ENCODE peak calls at places on chromosomes 7 and 10, in ten cellular contexts. H, P, W, M, D, K, L, U, N and C are unnamed samples.

GRCh38 chr7:155232911-155233702 is 64.6 kb upstream of the INSIG1 start:
- DNase-seq in H (no peak), P (no peak), W (no peak), M (no peak), D (no peak), K (no peak), L (no peak), U (no peak), N (no peak), C (no peak)

GRCh38 chr7:44985033-44985695 is 6.3 kb upstream of the MYO1G start:
- DNase-seq in H (no peak), P (no peak), W (no peak), M (no peak), D (no peak), K (no peak), L (no peak), U (no peak), N (no peak), C (no peak)

GRCh38 chr7:69429817-69430501 is 168.3 kb upstream of the AUTS2 start:
- DNase-seq in H (no peak), P (peak), W (no peak), M (peak), D (no peak), K (peak), L (no peak), U (no peak), N (no peak), C (peak)

GRCh38 chr7:22361795-22362194 is 4.8 kb upstream of the RAPGEF5 start:
- DNase-seq in H (no peak), P (no peak), W (no peak), M (no peak), D (no peak), K (no peak), L (no peak), U (no peak), N (no peak), C (no peak)

GRCh38 chr7:73899731-73900142 is 38.8 kb downstream of the TMEM270 start:
- DNase-seq in H (peak), P (no peak), W (no peak), M (no peak), D (no peak), K (peak), L (no peak), U (no peak), N (no peak), C (peak)

GRCh38 chr10:121134711-121135110 is 283.5 kb downstream of the WDR11 start:
- DNase-seq in H (no peak), P (no peak), W (no peak), M (no peak), D (no peak), K (no peak), L (no peak), U (no peak), N (no peak), C (no peak)

GRCh38 chr7:95772771-95773581 is 622 bp downstream of the DYNC1I1 start:
- DNase-seq in H (peak), P (peak), W (no peak), M (peak), D (no peak), K (peak), L (no peak), U (no peak), N (no peak), C (peak)

GRCh38 chr7:150336746-150337145 is 4.7 kb downstream of the RARRES2 start:
- DNase-seq in H (no peak), P (no peak), W (no peak), M (no peak), D (no peak), K (no peak), L (no peak), U (no peak), N (no peak), C (no peak)

GRCh38 chr10:1853801-1854200 is 116.5 kb upstream of the ADARB2 start:
- DNase-seq in H (no peak), P (no peak), W (no peak), M (no peak), D (no peak), K (no peak), L (no peak), U (no peak), N (no peak), C (no peak)

GRCh38 chr7:30470783-30471182 is 7.8 kb downstream of the NOD1 start:
- DNase-seq in H (no peak), P (peak), W (no peak), M (no peak), D (no peak), K (peak), L (no peak), U (no peak), N (no peak), C (no peak)

GRCh38 chr10:132078746-132079345 is 13.1 kb downstream of the JAKMIP3 start:
- DNase-seq in H (peak), P (no peak), W (no peak), M (peak), D (no peak), K (no peak), L (no peak), U (no peak), N (no peak), C (peak)

GRCh38 chr10:69372126-69372980 is 44.4 kb downstream of the TACR2 start:
- DNase-seq in H (no peak), P (no peak), W (no peak), M (no peak), D (no peak), K (no peak), L (no peak), U (no peak), N (no peak), C (no peak)

GRCh38 chr10:73744690-73744994 is 470 bp downstream of the SEC24C start:
- DNase-seq in H (no peak), P (peak), W (peak), M (peak), D (no peak), K (peak), L (no peak), U (peak), N (peak), C (no peak)

GRCh38 chr10:123897146-123897545 is 5.5 kb upstream of the CPXM2 start:
- DNase-seq in H (no peak), P (no peak), W (no peak), M (peak), D (no peak), K (no peak), L (no peak), U (no peak), N (no peak), C (no peak)

GRCh38 chr7:100545636-100546128 is 6.7 kb downstream of the AGFG2 start:
- DNase-seq in H (no peak), P (no peak), W (peak), M (peak), D (no peak), K (peak), L (no peak), U (peak), N (peak), C (peak)

GRCh38 chr7:65307651-65308299 is 65.9 kb upstream of the ZNF92 start:
- DNase-seq in H (no peak), P (peak), W (peak), M (peak), D (no peak), K (peak), L (peak), U (peak), N (no peak), C (peak)

GRCh38 chr10:1663226-1663625 is 74.1 kb downstream of the ADARB2 start:
- DNase-seq in H (no peak), P (no peak), W (no peak), M (no peak), D (no peak), K (no peak), L (no peak), U (no peak), N (no peak), C (no peak)

GRCh38 chr7:122588621-122589020 is 110.3 kb downstream of the RNF133 start:
- DNase-seq in H (no peak), P (no peak), W (no peak), M (no peak), D (no peak), K (no peak), L (no peak), U (no peak), N (no peak), C (no peak)

GRCh38 chr7:155214328-155214986 is 83.2 kb upstream of the INSIG1 start:
- DNase-seq in H (peak), P (no peak), W (no peak), M (no peak), D (no peak), K (no peak), L (no peak), U (no peak), N (no peak), C (no peak)

GRCh38 chr10:119306514-119306951 is 99.2 kb downstream of the GRK5 start:
- DNase-seq in H (no peak), P (no peak), W (no peak), M (no peak), D (no peak), K (no peak), L (no peak), U (no peak), N (peak), C (no peak)

GRCh38 chr7:131424219-131424822 is 96.6 kb downstream of the MKLN1 start:
- DNase-seq in H (no peak), P (no peak), W (peak), M (peak), D (no peak), K (peak), L (no peak), U (peak), N (no peak), C (no peak)

GRCh38 chr10:34584164-34584563 is 230.9 kb downstream of the PARD3 start:
- DNase-seq in H (no peak), P (no peak), W (no peak), M (no peak), D (no peak), K (no peak), L (no peak), U (no peak), N (no peak), C (no peak)

GRCh38 chr7:89312561-89312960 is 517.0 kb upstream of the TEX47 start:
- DNase-seq in H (no peak), P (no peak), W (no peak), M (no peak), D (no peak), K (no peak), L (no peak), U (no peak), N (no peak), C (no peak)

GRCh38 chr7:101534015-101534803 is 94.9 kb downstream of the MYL10 start:
- DNase-seq in H (no peak), P (no peak), W (no peak), M (no peak), D (no peak), K (no peak), L (no peak), U (no peak), N (no peak), C (no peak)

GRCh38 chr10:76352300-76352699 is 920.9 kb downstream of the LRMDA start:
- DNase-seq in H (no peak), P (no peak), W (peak), M (no peak), D (no peak), K (no peak), L (no peak), U (peak), N (no peak), C (no peak)

GRCh38 chr7:28411876-28412662 is at the start of gene CREB5:
- DNase-seq in H (no peak), P (peak), W (no peak), M (peak), D (no peak), K (no peak), L (no peak), U (no peak), N (no peak), C (no peak)